ENCODE peak calls at places on chromosomes 11 and 22, in four cellular contexts. Q, P, K and U are unnamed samples.

GRCh38 chr11:47469411-47470179 is 20.7 kb upstream of the RAPSN start:
- DNase-seq in P (no peak), K (no peak), Q (no peak), U (no peak)

GRCh38 chr11:294795-295194 is 4.5 kb downstream of the IFITM5 start:
- DNase-seq in K (no peak), P (no peak), Q (no peak), U (no peak)

GRCh38 chr11:9030601-9031000 is 26.8 kb upstream of the NRIP3 start:
- DNase-seq in Q (no peak), P (no peak), K (no peak), U (no peak)

GRCh38 chr11:75853971-75854370 is 39.0 kb downstream of the UVRAG start:
- DNase-seq in P (no peak), K (no peak), Q (no peak), U (no peak)

GRCh38 chr11:763073-763463 is 14.2 kb downstream of the GATD1 start:
- DNase-seq in Q (no peak), P (peak), K (no peak), U (no peak)

GRCh38 chr11:58919561-58919960 is 19.7 kb upstream of the GLYATL1 start:
- DNase-seq in P (no peak), Q (no peak), K (no peak), U (no peak)

GRCh38 chr11:112481893-112482292 is 221.2 kb upstream of the PLET1 start:
- DNase-seq in K (no peak), Q (no peak), P (no peak), U (no peak)

GRCh38 chr11:108592591-108593213 is 866 bp downstream of the EXPH5 start:
- DNase-seq in Q (no peak), K (no peak), P (peak), U (peak)

GRCh38 chr11:28461338-28461737 is 353.1 kb downstream of the METTL15 start:
- DNase-seq in Q (no peak), P (no peak), K (no peak), U (no peak)

GRCh38 chr11:105838668-105839403 is 183.2 kb downstream of the MSANTD4 start:
- DNase-seq in Q (no peak), K (no peak), P (no peak), U (no peak)

GRCh38 chr22:19518568-19519030 is 5.6 kb downstream of the CLDN5 start:
- DNase-seq in Q (no peak), P (no peak), K (no peak), U (no peak)

GRCh38 chr11:119691701-119692546 is 37.1 kb downstream of the NECTIN1 start:
- DNase-seq in P (no peak), K (no peak), Q (no peak), U (no peak)

GRCh38 chr11:22536036-22536435 is 89.6 kb downstream of the FANCF start:
- DNase-seq in K (no peak), Q (no peak), P (no peak), U (no peak)

GRCh38 chr11:130486981-130487380 is 38.5 kb downstream of the ADAMTS15 start:
- DNase-seq in Q (no peak), K (no peak), P (no peak), U (no peak)

GRCh38 chr11:9774109-9774508 is 110.2 kb downstream of the SWAP70 start:
- DNase-seq in P (no peak), K (no peak), Q (no peak), U (no peak)

GRCh38 chr11:69067200-69067599 is 18.5 kb downstream of the TPCN2 start:
- DNase-seq in Q (no peak), K (no peak), P (no peak), U (no peak)

GRCh38 chr11:15599376-15599775 is 484.7 kb downstream of the INSC start:
- DNase-seq in Q (no peak), K (no peak), P (no peak), U (no peak)

GRCh38 chr11:45411221-45411946 is 125.2 kb upstream of the SYT13 start:
- DNase-seq in P (no peak), Q (no peak), K (no peak), U (no peak)

GRCh38 chr11:74015919-74016684 is 7.2 kb upstream of the UCP3 start:
- DNase-seq in P (peak), Q (no peak), K (no peak), U (no peak)

GRCh38 chr11:86636275-86636674 is 36.1 kb downstream of the ME3 start:
- DNase-seq in Q (no peak), P (no peak), K (no peak), U (no peak)

GRCh38 chr11:130209944-130210854 is 50.6 kb downstream of the ST14 start:
- DNase-seq in P (peak), K (no peak), Q (no peak), U (no peak)

DNA sequence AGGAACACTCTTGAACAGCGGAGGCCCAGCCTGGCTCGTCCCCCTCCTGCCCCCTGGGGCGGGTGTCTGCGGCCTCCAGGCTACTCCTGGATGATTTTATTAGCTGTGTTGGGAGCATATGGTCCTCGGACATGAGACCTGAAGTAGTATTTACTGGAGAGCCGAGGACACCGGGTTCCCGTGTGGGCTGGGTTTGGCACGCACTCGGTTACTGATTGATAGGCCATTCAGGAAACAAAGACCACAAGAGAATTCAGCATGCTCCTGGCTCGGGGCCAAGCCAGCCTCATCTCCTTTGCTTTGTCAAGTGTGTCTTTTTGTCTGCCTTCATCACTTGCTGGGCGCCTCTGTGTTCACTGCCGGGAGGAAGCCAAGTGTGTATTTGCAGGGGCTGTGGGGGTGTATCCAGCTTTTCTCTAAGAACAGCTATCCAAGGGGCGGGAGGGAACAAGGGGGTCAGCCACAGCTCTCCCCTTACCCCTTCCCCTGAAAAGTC is 9.7 kb downstream of the FXYD2 start:
- DNase-seq in Q (peak), P (no peak), K (peak), U (no peak)
- TF ChIP-seq SPI1 in Q (no peak), P (no peak), K (no peak), U (no peak)

GRCh38 chr11:2807801-2808241 is 77.8 kb downstream of the CDKN1C start:
- DNase-seq in K (no peak), Q (no peak), P (no peak), U (no peak)

GRCh38 chr11:2806351-2807058 is 79.1 kb downstream of the CDKN1C start:
- DNase-seq in K (no peak), Q (no peak), P (no peak), U (no peak)

GRCh38 chr11:2808850-2809847 is 76.4 kb downstream of the CDKN1C start:
- DNase-seq in P (no peak), Q (no peak), K (no peak), U (no peak)

GRCh38 chr11:2805388-2806057 is 80.1 kb downstream of the CDKN1C start:
- DNase-seq in K (no peak), P (no peak), Q (no peak), U (no peak)

DNA sequence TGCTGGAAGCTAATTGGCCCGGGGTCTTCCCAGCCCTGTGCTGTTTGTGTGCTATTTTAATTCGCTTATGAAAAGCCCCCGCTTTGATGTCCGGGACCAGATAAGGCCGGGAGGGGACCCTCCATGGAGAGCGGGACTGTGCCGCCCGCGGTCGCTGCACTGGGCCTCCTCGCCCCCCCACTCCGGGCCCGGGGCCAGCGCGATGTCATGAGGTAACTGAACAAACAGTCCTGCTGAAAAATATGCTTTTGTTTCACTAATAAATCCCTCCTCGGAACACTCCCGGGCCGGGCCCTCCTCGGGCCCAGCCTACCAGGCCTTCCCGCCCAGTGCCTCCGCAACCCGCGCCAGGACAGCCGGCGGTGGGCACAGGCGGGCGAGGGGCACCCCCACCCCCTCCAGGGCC is 78.3 kb downstream of the CDKN1C start:
- DNase-seq in K (no peak), Q (no peak), P (peak), U (no peak)
- TF ChIP-seq SPI1 in K (no peak), Q (no peak), P (no peak), U (no peak)

DNA sequence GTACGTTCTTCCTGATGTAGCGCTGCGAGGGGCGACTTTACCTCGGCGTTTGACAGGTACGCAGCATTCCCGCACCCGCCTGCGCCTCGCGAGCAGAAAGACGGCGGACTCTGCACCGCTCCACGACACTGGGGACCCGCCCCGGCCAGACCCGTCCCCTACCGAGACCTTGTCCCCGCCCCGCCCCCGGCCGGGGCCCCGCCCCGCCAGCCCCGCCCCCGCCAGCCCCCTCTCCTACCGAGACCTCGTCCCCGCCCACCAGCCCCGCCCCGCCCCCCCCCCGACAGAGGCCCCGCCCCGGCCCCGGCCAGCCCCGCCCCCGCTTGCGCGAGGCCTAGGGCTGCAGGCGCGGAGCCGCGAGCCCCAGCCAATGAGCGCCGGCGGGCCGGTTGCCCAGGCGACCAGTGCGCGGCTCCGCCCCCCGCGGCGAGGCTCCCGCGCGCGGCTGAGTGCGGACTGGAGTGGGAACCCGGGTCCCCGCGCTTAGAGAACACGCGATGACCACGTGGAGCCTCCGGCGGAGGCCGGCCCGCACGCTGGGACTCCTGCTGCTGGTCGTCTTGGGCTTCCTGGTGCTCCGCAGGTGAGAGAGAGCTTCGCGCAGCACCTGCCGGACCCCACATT is at the start of gene GLB1L2:
- DNase-seq in Q (no peak), K (no peak), P (peak), U (peak)
- TF ChIP-seq SPI1 in Q (no peak), K (no peak), P (no peak), U (no peak)

DNA sequence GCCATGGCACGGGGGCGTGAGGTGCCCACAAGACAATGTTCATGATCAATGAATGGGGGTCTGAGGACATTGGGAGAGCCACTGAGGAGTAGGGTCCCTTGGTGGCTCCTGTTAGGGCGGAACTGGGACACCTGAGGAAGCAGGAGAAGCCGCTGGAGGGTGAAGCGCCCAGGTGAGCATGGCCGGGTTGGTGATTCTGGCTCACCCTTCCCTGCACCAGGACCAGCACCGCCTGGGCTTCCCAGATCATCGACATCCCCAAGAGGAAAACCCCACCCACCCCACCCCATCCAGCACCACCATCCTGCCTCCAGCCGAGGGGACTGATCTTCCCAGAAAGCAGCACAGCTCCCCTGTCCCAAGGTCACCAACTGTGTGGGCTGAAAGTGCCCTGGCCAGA is 30.5 kb downstream of the SHANK2 start:
- DNase-seq in P (no peak), Q (no peak), K (no peak), U (no peak)
- TF ChIP-seq SPI1 in P (no peak), Q (no peak), K (no peak), U (no peak)

GRCh38 chr22:29385748-29386147 is 2.6 kb downstream of the AP1B1 start:
- DNase-seq in Q (peak), P (no peak), K (peak), U (no peak)
- TF ChIP-seq SPI1 in Q (peak), P (no peak), K (peak), U (peak)